ENCODE peak calls at places on chromosomes 16 and 17, in six cellular contexts. One of them, this sample, is unnamed.
A peak's percentile ranks its signal among the peaks of the same experiment; 100 is the strongest.

GRCh38 chr17:7579839-7580630 is 597 bp downstream of the CD68 start:
- DNase-seq in coronary artery: no peak
- DNase-seq in cardiac fibroblast: no peak
- DNase-seq in NB4: no peak
- DNase-seq in skeletal muscle cell: no peak
- DNase-seq in H7: peak; percentile 44
- DNase-seq in this sample: no peak

GRCh38 chr17:17877548-17878358 is 41.0 kb upstream of the SREBF1 start:
- DNase-seq in coronary artery: peak; percentile 91
- DNase-seq in cardiac fibroblast: peak; percentile 98
- DNase-seq in NB4: no peak
- DNase-seq in skeletal muscle cell: peak; percentile 56
- DNase-seq in H7: peak; percentile 81
- DNase-seq in this sample: peak; percentile 82

GRCh38 chr17:15385305-15385704 is 43.9 kb upstream of the TEKT3 start:
- DNase-seq in coronary artery: no peak
- DNase-seq in cardiac fibroblast: no peak
- DNase-seq in NB4: no peak
- DNase-seq in skeletal muscle cell: no peak
- DNase-seq in H7: no peak
- DNase-seq in this sample: no peak

GRCh38 chr17:44830359-44831269 is 527 bp upstream of the GJC1 start:
- DNase-seq in coronary artery: no peak
- DNase-seq in cardiac fibroblast: peak; percentile 45
- DNase-seq in NB4: no peak
- DNase-seq in skeletal muscle cell: no peak
- DNase-seq in H7: peak; percentile 75
- DNase-seq in this sample: no peak

GRCh38 chr17:51805765-51806164 is 352.7 kb downstream of the CA10 start:
- DNase-seq in coronary artery: no peak
- DNase-seq in cardiac fibroblast: no peak
- DNase-seq in NB4: no peak
- DNase-seq in skeletal muscle cell: no peak
- DNase-seq in H7: no peak
- DNase-seq in this sample: no peak

GRCh38 chr17:33469911-33470310 is 176.8 kb upstream of the ASIC2 start:
- DNase-seq in coronary artery: no peak
- DNase-seq in cardiac fibroblast: peak; percentile 56
- DNase-seq in NB4: peak; percentile 6
- DNase-seq in skeletal muscle cell: peak; percentile 73
- DNase-seq in H7: no peak
- DNase-seq in this sample: peak; percentile 73

GRCh38 chr16:56869513-56870270 is 4.7 kb downstream of the SLC12A3 start:
- DNase-seq in coronary artery: no peak
- DNase-seq in cardiac fibroblast: no peak
- DNase-seq in NB4: peak; percentile 81
- DNase-seq in skeletal muscle cell: no peak
- DNase-seq in H7: peak; percentile 87
- DNase-seq in this sample: no peak

GRCh38 chr17:62871291-62871690 is 63.2 kb upstream of the MARCHF10 start:
- DNase-seq in coronary artery: peak; percentile 1
- DNase-seq in cardiac fibroblast: no peak
- DNase-seq in NB4: no peak
- DNase-seq in skeletal muscle cell: no peak
- DNase-seq in H7: no peak
- DNase-seq in this sample: no peak

GRCh38 chr17:73191443-73192218 is 1.2 kb upstream of the COG1 start:
- DNase-seq in coronary artery: no peak
- DNase-seq in cardiac fibroblast: peak; percentile 76
- DNase-seq in NB4: peak; percentile 86
- DNase-seq in skeletal muscle cell: no peak
- DNase-seq in H7: peak; percentile 85
- DNase-seq in this sample: peak; percentile 82

GRCh38 chr17:78672880-78673371 is 95.7 kb upstream of the DNAH17 start:
- DNase-seq in coronary artery: peak; percentile 62
- DNase-seq in cardiac fibroblast: no peak
- DNase-seq in NB4: no peak
- DNase-seq in skeletal muscle cell: no peak
- DNase-seq in H7: no peak
- DNase-seq in this sample: peak; percentile 46

GRCh38 chr17:35630530-35631148 is 43.5 kb downstream of the AP2B1 start:
- DNase-seq in coronary artery: no peak
- DNase-seq in cardiac fibroblast: peak; percentile 41
- DNase-seq in NB4: no peak
- DNase-seq in skeletal muscle cell: peak; percentile 4
- DNase-seq in H7: no peak
- DNase-seq in this sample: no peak

GRCh38 chr17:2860045-2860444 is 63.8 kb downstream of the RAP1GAP2 start:
- DNase-seq in coronary artery: no peak
- DNase-seq in cardiac fibroblast: no peak
- DNase-seq in NB4: no peak
- DNase-seq in skeletal muscle cell: no peak
- DNase-seq in H7: no peak
- DNase-seq in this sample: no peak

GRCh38 chr17:4908301-4908700 is 5.4 kb upstream of the CHRNE start:
- DNase-seq in coronary artery: no peak
- DNase-seq in cardiac fibroblast: peak; percentile 23
- DNase-seq in NB4: no peak
- DNase-seq in skeletal muscle cell: no peak
- DNase-seq in H7: peak; percentile 57
- DNase-seq in this sample: no peak
- H3K4me3 ChIP-seq in coronary artery: no peak overlapping the region
- H3K4me3 ChIP-seq in cardiac fibroblast: no peak overlapping the region
- H3K4me3 ChIP-seq in NB4: no peak overlapping the region
- H3K4me3 ChIP-seq in skeletal muscle cell: no peak overlapping the region
- H3K4me3 ChIP-seq in H7: no peak overlapping the region
- H3K4me3 ChIP-seq in this sample: no peak overlapping the region

DNA sequence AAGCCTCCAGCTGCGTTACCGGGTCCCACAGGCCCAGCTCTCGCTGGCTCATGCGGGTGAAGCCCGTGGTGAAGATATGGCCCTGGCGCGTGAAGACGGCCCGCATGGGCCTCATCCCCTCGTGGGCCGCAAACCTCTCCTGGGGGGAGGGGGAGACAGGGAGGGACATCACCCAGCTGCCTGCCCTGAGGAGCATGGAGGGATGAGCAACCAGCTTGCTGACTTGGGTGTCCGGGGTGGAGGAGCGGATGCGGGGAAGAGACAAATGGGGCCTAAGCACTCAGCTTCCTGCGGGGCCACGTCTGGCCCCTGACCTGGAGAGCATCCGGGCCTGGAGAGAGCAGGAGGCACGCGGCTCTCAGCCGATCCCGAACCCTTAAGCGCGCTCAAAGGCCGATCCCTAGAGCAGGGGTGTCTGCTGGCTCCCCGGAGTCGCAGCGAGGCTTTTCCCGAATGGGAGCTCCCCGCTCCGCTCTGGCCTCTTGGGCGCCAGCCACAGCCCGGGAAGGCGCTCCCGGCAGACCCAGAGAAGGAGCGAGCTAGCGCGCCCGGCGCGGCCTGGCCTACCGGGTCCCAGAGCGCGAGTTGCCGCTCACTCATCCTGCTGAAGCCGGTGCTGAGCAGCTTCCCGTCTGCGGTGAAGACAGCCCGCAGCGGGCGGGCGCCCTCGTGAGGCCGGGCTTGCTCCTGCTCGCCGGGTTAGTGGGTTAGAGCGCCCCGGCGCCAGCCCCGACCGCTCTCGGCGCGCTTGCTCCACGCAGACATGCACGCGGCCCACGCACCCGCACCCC is 5.0 kb downstream of the CORO6 start:
- DNase-seq in coronary artery: peak; percentile 76
- DNase-seq in cardiac fibroblast: peak; percentile 70
- DNase-seq in NB4: peak; percentile 93
- DNase-seq in skeletal muscle cell: no peak
- DNase-seq in H7: peak; percentile 94
- DNase-seq in this sample: peak; percentile 77
- H3K4me3 ChIP-seq in coronary artery: peak overlapping the region; percentile 63
- H3K4me3 ChIP-seq in cardiac fibroblast: no peak overlapping the region
- H3K4me3 ChIP-seq in NB4: peak overlapping the region; percentile 43
- H3K4me3 ChIP-seq in skeletal muscle cell: peak overlapping the region; percentile 21
- H3K4me3 ChIP-seq in H7: peak overlapping the region; percentile 45
- H3K4me3 ChIP-seq in this sample: peak overlapping the region; percentile 50

GRCh38 chr17:20823890-20824289 is 218.9 kb downstream of the USP22 start:
- DNase-seq in coronary artery: no peak
- DNase-seq in cardiac fibroblast: no peak
- DNase-seq in NB4: no peak
- DNase-seq in skeletal muscle cell: no peak
- DNase-seq in H7: no peak
- DNase-seq in this sample: no peak
- H3K4me3 ChIP-seq in coronary artery: no peak overlapping the region
- H3K4me3 ChIP-seq in cardiac fibroblast: no peak overlapping the region
- H3K4me3 ChIP-seq in NB4: no peak overlapping the region
- H3K4me3 ChIP-seq in skeletal muscle cell: no peak overlapping the region
- H3K4me3 ChIP-seq in H7: no peak overlapping the region
- H3K4me3 ChIP-seq in this sample: no peak overlapping the region

DNA sequence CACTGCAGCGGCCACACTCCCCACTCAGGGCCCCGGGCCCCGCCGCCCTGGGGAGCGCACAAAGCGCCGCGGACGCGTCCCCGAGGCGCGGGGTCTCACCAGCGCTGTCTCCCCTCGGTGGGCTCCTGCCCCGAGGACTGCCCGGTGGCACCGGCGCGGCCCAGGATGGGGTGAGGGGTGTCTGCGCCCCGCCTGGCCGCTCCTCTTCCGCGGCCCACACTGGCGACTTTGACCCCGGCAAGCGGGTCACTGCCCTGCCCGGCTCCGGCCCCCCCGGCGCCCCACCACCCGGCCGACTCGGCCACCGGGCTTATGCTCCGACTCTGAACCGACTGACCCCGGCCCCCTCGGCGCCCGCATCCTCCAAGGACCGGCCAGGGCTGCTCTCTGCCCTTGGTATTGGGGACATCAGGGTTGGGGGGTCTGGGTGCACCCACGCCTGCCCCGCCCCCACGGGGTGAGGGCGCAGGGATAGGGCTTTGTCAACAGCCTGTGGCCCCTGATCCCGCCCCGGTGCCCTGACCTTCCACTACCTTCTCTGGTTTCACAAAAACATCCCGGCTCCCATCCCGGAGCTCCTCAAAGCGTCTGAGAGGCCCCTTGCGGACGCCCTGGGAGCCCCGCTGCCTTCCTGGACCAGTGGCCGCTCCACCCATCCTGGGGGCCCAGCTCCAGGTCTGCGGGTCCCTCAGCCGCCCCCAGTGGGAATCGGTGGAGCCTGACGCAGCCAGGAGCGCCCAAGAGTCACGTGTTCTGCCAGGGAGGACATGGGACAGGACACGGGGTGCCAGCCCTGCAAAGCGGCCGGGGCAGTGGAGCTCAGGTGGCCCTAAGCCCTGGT is 829 bp downstream of the GCGR start:
- DNase-seq in coronary artery: no peak
- DNase-seq in cardiac fibroblast: no peak
- DNase-seq in NB4: no peak
- DNase-seq in skeletal muscle cell: no peak
- DNase-seq in H7: peak; percentile 87
- DNase-seq in this sample: no peak
- H3K4me3 ChIP-seq in coronary artery: peak overlapping the region; percentile 57
- H3K4me3 ChIP-seq in cardiac fibroblast: no peak overlapping the region
- H3K4me3 ChIP-seq in NB4: no peak overlapping the region
- H3K4me3 ChIP-seq in skeletal muscle cell: no peak overlapping the region
- H3K4me3 ChIP-seq in H7: peak overlapping the region; percentile 27
- H3K4me3 ChIP-seq in this sample: no peak overlapping the region

DNA sequence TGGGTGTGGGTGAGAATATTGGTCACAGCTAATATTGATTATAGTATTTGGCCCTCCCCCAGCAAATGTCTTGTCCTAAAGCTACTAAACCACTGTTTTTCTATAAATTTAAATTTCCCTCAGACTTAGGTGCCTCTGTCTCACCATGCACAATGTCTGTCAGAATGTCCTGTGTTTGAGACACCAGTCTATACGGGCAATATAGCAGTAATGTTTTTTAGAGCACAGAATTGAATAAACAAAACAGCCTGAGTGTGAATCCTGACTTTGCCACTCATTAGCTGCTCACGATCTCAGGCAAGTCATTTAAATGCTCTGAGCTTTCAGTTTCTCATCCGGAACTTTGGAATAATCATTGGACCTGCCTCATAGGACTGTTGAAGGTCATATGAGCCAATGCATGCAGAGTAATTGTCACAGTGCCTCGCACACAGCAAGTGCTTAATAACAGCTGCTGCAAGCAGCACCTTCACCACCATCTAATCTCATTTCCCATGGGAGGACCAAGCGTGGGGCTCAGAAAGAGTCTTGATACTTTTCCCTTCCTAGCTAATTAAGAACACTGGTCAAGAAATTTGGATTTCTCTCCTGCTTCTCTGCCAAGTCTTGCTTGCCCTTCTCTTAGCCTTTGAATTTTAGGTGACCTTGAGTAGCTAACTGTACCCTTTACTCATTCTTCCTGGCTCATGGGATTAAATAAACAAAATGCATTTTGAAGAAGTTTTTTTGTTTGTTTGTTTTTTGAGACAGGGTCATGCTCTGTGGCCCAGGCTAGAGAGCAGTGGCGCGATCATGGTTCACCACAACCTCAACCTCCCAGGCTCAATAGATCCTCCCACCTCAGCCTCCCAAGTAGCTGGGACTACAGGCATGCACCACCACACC is 9.9 kb downstream of the HLF start:
- DNase-seq in coronary artery: no peak
- DNase-seq in cardiac fibroblast: no peak
- DNase-seq in NB4: no peak
- DNase-seq in skeletal muscle cell: no peak
- DNase-seq in H7: no peak
- DNase-seq in this sample: peak; percentile 43
- H3K4me3 ChIP-seq in coronary artery: peak overlapping the region; percentile 45
- H3K4me3 ChIP-seq in cardiac fibroblast: no peak overlapping the region
- H3K4me3 ChIP-seq in NB4: no peak overlapping the region
- H3K4me3 ChIP-seq in skeletal muscle cell: no peak overlapping the region
- H3K4me3 ChIP-seq in H7: no peak overlapping the region
- H3K4me3 ChIP-seq in this sample: no peak overlapping the region

GRCh38 chr17:16516594-16517018 is 24.6 kb upstream of the LRRC75A start:
- DNase-seq in coronary artery: no peak
- DNase-seq in cardiac fibroblast: peak; percentile 75
- DNase-seq in NB4: peak; percentile 90
- DNase-seq in skeletal muscle cell: no peak
- DNase-seq in H7: peak; percentile 40
- DNase-seq in this sample: peak; percentile 69
- H3K4me3 ChIP-seq in coronary artery: peak overlapping the region; percentile 56
- H3K4me3 ChIP-seq in cardiac fibroblast: no peak overlapping the region
- H3K4me3 ChIP-seq in NB4: peak overlapping the region; percentile 36
- H3K4me3 ChIP-seq in skeletal muscle cell: peak overlapping the region; percentile 28
- H3K4me3 ChIP-seq in H7: no peak overlapping the region
- H3K4me3 ChIP-seq in this sample: peak overlapping the region; percentile 25

This sample was measured in adrenal gland.